ENCODE peak calls at places on chromosomes 2 and 18, in four cellular contexts. Y is activated T-helper 1 cell treated with anti-CD3 and anti-CD28 coated beads, Interleukin-12 subunit alpha, Interleukin-12 subunit beta, Interleukin-2, Interleukin-4 antibody, amounts not matched to agents 30 ng/mL and 10 ng/mL and 1 ng/mL, durations not matched to agents 14 hours and 24 hours and 36 hours; E is GM19239; D is activated T-cell treated with anti-CD3 and anti-CD28 coated beads for 24 hours. S is an unnamed sample.
A peak's percentile ranks its signal among the peaks of the same experiment; 100 is the strongest.

GRCh38 chr2:163044116-163044515 is 205.5 kb upstream of the KCNH7 start:
- DNase-seq in Y (no peak), E (no peak), D (no peak), S (no peak)

GRCh38 chr2:120763931-120764330 is 28.3 kb downstream of the GLI2 start:
- DNase-seq in Y (no peak), E (no peak), D (no peak), S (no peak)

GRCh38 chr2:141611143-141611571 is 519.7 kb downstream of the LRP1B start:
- DNase-seq in Y (no peak), E (no peak), D (no peak), S (no peak)

GRCh38 chr2:80610108-80610507 is 305.6 kb upstream of the LRRTM1 start:
- DNase-seq in Y (no peak), E (no peak), D (no peak), S (no peak)

GRCh38 chr2:119465687-119466086 is 34.0 kb downstream of the TMEM37 start:
- DNase-seq in Y (no peak), E (no peak), D (no peak), S (no peak)

GRCh38 chr18:48412339-48412929 is 3.3 kb upstream of the ZBTB7C start:
- DNase-seq in Y (no peak), E (peak; percentile 48), D (no peak), S (no peak)

GRCh38 chr18:74370163-74370562 is 54.5 kb downstream of the C18orf63 start:
- DNase-seq in Y (no peak), E (no peak), D (no peak), S (no peak)

GRCh38 chr18:35397976-35398375 is 20.8 kb upstream of the ZNF396 start:
- DNase-seq in Y (no peak), E (no peak), D (no peak), S (no peak)

GRCh38 chr2:64865073-64865830 is 123.9 kb upstream of the SLC1A4 start:
- DNase-seq in Y (peak; percentile 61), E (peak; percentile 84), D (peak; percentile 41), S (peak; percentile 67)

GRCh38 chr18:70384181-70384790 is 95.4 kb downstream of the SOCS6 start:
- DNase-seq in Y (no peak), E (no peak), D (no peak), S (no peak)

GRCh38 chr2:46535360-46535759 is 56.0 kb downstream of the TMEM247 start:
- DNase-seq in Y (no peak), E (no peak), D (no peak), S (peak; percentile 74)

GRCh38 chr2:158300394-158300793 is 156.2 kb downstream of the CCDC148 start:
- DNase-seq in Y (no peak), E (no peak), D (no peak), S (no peak)

GRCh38 chr18:10863026-10863425 is 286.3 kb downstream of the PIEZO2 start:
- DNase-seq in Y (no peak), E (no peak), D (no peak), S (no peak)

GRCh38 chr2:235577404-235578330 is 83.8 kb downstream of the AGAP1 start:
- DNase-seq in Y (no peak), E (no peak), D (no peak), S (no peak)

GRCh38 chr2:130365963-130366362 is 10.1 kb downstream of the PTPN18 start:
- DNase-seq in Y (no peak), E (no peak), D (no peak), S (no peak)

GRCh38 chr2:37449686-37450392 is 105.4 kb downstream of the QPCT start:
- DNase-seq in Y (no peak), E (no peak), D (no peak), S (no peak)

GRCh38 chr2:217938038-217938437 is 64.8 kb downstream of the TNS1 start:
- DNase-seq in Y (no peak), E (no peak), D (no peak), S (no peak)

GRCh38 chr2:112493858-112494648 is 12.1 kb downstream of the TTL start:
- DNase-seq in Y (no peak), E (no peak), D (no peak), S (no peak)

GRCh38 chr2:236164201-236164982 is 3.8 kb downstream of the GBX2 start:
- DNase-seq in Y (no peak), E (no peak), D (no peak), S (no peak)

GRCh38 chr2:62364786-62365185 is 141.2 kb downstream of the TMEM17 start:
- DNase-seq in Y (no peak), E (no peak), D (no peak), S (no peak)

GRCh38 chr2:174931724-174932123 is 73.5 kb downstream of the CHN1 start:
- DNase-seq in Y (no peak), E (no peak), D (no peak), S (no peak)

GRCh38 chr18:6781846-6782245 is 52.3 kb downstream of the ARHGAP28 start:
- DNase-seq in Y (no peak), E (no peak), D (no peak), S (no peak)

GRCh38 chr2:218368621-218369153 is 12.0 kb downstream of the CATIP start:
- DNase-seq in Y (no peak), E (no peak), D (no peak), S (no peak)

GRCh38 chr18:48796491-48797205 is 154.1 kb downstream of the SMAD7 start:
- DNase-seq in Y (no peak), E (no peak), D (no peak), S (no peak)

GRCh38 chr2:168571061-168571460 is 115.0 kb downstream of the CERS6 start:
- DNase-seq in Y (no peak), E (no peak), D (no peak), S (no peak)

GRCh38 chr2:169071455-169071854 is 2.1 kb downstream of the DHRS9 start:
- DNase-seq in Y (no peak), E (no peak), D (no peak), S (no peak)

GRCh38 chr18:48818329-48819254 is 132.2 kb downstream of the SMAD7 start:
- DNase-seq in Y (no peak), E (no peak), D (no peak), S (no peak)

GRCh38 chr2:15569658-15570615 is 8.8 kb upstream of the NBAS start:
- DNase-seq in Y (no peak), E (no peak), D (no peak), S (no peak)

GRCh38 chr2:153497938-153498629 is 19.5 kb upstream of the RPRM start:
- DNase-seq in Y (no peak), E (no peak), D (no peak), S (no peak)

GRCh38 chr2:234978466-234979203 is 26.8 kb downstream of the SH3BP4 start:
- DNase-seq in Y (no peak), E (no peak), D (no peak), S (no peak)

GRCh38 chr18:37276111-37276510 is 289.5 kb downstream of the CELF4 start:
- DNase-seq in Y (no peak), E (no peak), D (no peak), S (no peak)

GRCh38 chr2:10575566-10576300 is 114.0 kb downstream of the NOL10 start:
- DNase-seq in Y (no peak), E (no peak), D (no peak), S (no peak)

GRCh38 chr2:67649331-67650071 is 252.4 kb downstream of the ETAA1 start:
- DNase-seq in Y (no peak), E (no peak), D (no peak), S (no peak)

GRCh38 chr2:217434183-217434620 is 568.6 kb downstream of the TNS1 start:
- DNase-seq in Y (no peak), E (peak; percentile 32), D (peak; percentile 8), S (no peak)

GRCh38 chr2:46065152-46065551 is 232.1 kb upstream of the EPAS1 start:
- DNase-seq in Y (no peak), E (no peak), D (no peak), S (no peak)